ENCODE peak calls at places on chromosomes 6 and 20, in nine cellular contexts. P, I, Q, K, Y, M, G, F and B are unnamed samples.

GRCh38 chr20:49699200-49699992 is 14.3 kb downstream of the B4GALT5 start:
- DNase-seq in I (peak; percentile 57), F (peak; percentile 39), K (no peak), Y (no peak), P (no peak), M (no peak), Q (peak; percentile 74), G (no peak), B (no peak)

GRCh38 chr20:32635764-32636163 is 38.0 kb downstream of the C20orf203 start:
- DNase-seq in K (no peak), Y (no peak), F (no peak), G (no peak), P (no peak), M (no peak), I (no peak), Q (no peak), B (peak; percentile 51)

GRCh38 chr20:10769700-10770099 is 95.9 kb upstream of the JAG1 start:
- DNase-seq in M (no peak), Y (no peak), Q (no peak), G (no peak), P (no peak), K (no peak), I (peak; percentile 28), F (no peak), B (no peak)

GRCh38 chr6:46794068-46794467 is 879 bp downstream of the MEP1A start:
- DNase-seq in K (no peak), I (no peak), Y (no peak), M (no peak), Q (no peak), G (no peak), F (no peak), P (no peak), B (no peak)

GRCh38 chr20:44109951-44110361 is 77.0 kb downstream of the JPH2 start:
- DNase-seq in G (no peak), K (no peak), M (no peak), Q (no peak), I (no peak), F (peak; percentile 35), P (no peak), Y (peak; percentile 59), B (no peak)

GRCh38 chr20:41714030-41714429 is 95.9 kb upstream of the CHD6 start:
- DNase-seq in I (no peak), M (no peak), P (no peak), F (no peak), K (no peak), Y (no peak), G (no peak), Q (no peak), B (no peak)

GRCh38 chr20:62179162-62179504 is 3.7 kb upstream of the MTG2 start:
- DNase-seq in Y (no peak), I (no peak), P (no peak), Q (no peak), M (no peak), G (no peak), K (no peak), F (no peak), B (no peak)

GRCh38 chr20:25285091-25285647 is 37.3 kb downstream of the PYGB start:
- DNase-seq in F (no peak), Q (no peak), M (peak; percentile 52), I (no peak), P (no peak), K (no peak), G (no peak), Y (peak; percentile 26), B (peak; percentile 50)

GRCh38 chr6:125953502-125953875 is 3.1 kb upstream of the HINT3 start:
- DNase-seq in I (no peak), F (no peak), Y (peak; percentile 75), G (no peak), K (peak; percentile 74), P (no peak), Q (no peak), M (peak; percentile 69), B (peak; percentile 14)

GRCh38 chr6:139308936-139309603 is 17.3 kb upstream of the TXLNB start:
- DNase-seq in Q (no peak), I (no peak), P (no peak), F (no peak), M (no peak), K (peak; percentile 72), G (no peak), Y (no peak), B (no peak)

GRCh38 chr20:34971873-34972235 is 16.2 kb downstream of the MYH7B start:
- DNase-seq in I (no peak), P (no peak), G (no peak), M (no peak), F (no peak), Q (no peak), Y (no peak), K (no peak), B (no peak)

GRCh38 chr6:139613496-139613895 is 239.0 kb upstream of the CITED2 start:
- DNase-seq in I (no peak), Y (no peak), Q (no peak), P (no peak), F (no peak), M (no peak), K (no peak), G (no peak), B (no peak)

GRCh38 chr20:1119524-1119923 is 1.1 kb downstream of the PSMF1 start:
- DNase-seq in P (no peak), M (no peak), F (no peak), I (no peak), Q (no peak), Y (no peak), G (no peak), K (no peak), B (no peak)

GRCh38 chr6:12534454-12534853 is 182.1 kb upstream of the PHACTR1 start:
- DNase-seq in G (no peak), K (no peak), Y (no peak), Q (no peak), I (no peak), P (no peak), M (no peak), F (no peak), B (no peak)

GRCh38 chr20:25243416-25243979 is 4.4 kb upstream of the PYGB start:
- DNase-seq in I (no peak), P (no peak), K (no peak), F (no peak), M (no peak), Y (no peak), Q (no peak), G (no peak), B (no peak)

GRCh38 chr6:88669475-88669874 is 293.9 kb downstream of the RNGTT start:
- DNase-seq in M (no peak), Y (no peak), G (no peak), Q (no peak), P (no peak), I (no peak), K (no peak), F (no peak), B (no peak)

GRCh38 chr6:131322121-131322520 is 186.9 kb downstream of the AKAP7 start:
- DNase-seq in Y (no peak), Q (no peak), M (no peak), F (no peak), G (no peak), K (no peak), P (no peak), I (no peak), B (no peak)
- TF ChIP-seq CTCF in Y (no peak), Q (no peak), M (no peak), F (no peak), G (no peak), K (no peak), P (no peak), I (no peak), B (no peak)

GRCh38 chr6:53496100-53496499 is 48.8 kb downstream of the GCLC start:
- DNase-seq in P (no peak), G (no peak), F (no peak), I (no peak), K (no peak), Q (no peak), Y (no peak), M (no peak), B (no peak)

GRCh38 chr6:53494076-53494475 is 50.8 kb downstream of the GCLC start:
- DNase-seq in K (no peak), I (peak; percentile 16), M (no peak), G (no peak), Y (no peak), P (no peak), F (no peak), Q (no peak), B (no peak)

GRCh38 chr6:53493635-53494025 is 51.3 kb downstream of the GCLC start:
- DNase-seq in F (no peak), G (no peak), P (no peak), K (no peak), Y (no peak), I (no peak), M (no peak), Q (no peak), B (no peak)

GRCh38 chr6:53495496-53495895 is 49.4 kb downstream of the GCLC start:
- DNase-seq in Y (no peak), P (no peak), I (no peak), M (no peak), Q (no peak), F (no peak), G (no peak), K (no peak), B (no peak)

GRCh38 chr6:53492860-53493634 is 51.9 kb downstream of the GCLC start:
- DNase-seq in Y (peak; percentile 11), I (peak; percentile 74), Q (peak; percentile 74), K (peak; percentile 59), F (peak; percentile 35), M (peak; percentile 49), G (peak; percentile 30), P (peak; percentile 34), B (peak; percentile 59)
- TF ChIP-seq MAX in Y (no peak), I (no peak), Q (no peak), K (no peak), F (no peak), M (no peak), G (no peak), P (no peak), B (no peak)

DNA sequence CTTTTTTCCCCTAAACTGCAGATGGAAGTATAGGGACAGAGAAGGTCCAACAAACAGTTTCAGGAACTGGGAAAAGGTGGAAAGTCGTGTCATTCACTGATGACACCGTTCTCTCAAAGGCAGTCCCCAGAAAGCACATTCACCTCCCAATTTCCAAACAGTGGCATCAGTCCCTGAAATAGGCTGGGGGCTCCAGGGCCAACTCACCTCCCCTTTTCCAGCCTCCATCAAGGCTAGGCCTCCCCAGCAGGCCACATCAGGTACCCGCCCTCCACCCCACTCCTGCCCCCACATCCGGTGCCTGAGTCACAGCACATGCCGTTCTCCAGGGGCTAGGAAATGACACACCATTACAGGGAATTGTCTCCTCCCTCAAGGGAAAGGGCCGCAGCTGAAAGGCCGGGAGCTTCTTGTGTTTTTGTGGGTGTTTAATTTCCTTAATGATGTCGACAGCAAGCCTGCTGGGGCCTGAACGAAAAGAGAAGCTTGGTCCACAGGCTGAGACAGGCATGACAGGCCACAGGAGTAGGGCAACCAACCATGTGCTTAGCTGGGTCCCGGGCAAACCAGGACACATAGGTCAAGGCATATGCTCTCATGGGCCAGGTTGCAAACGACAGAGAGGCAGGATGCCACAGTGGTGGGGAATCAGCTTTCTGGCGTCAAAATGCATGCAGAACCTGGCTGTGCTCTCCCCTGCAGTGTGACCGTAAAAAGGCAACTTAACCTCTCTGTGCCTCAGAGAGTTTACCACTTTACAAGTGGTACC is 39.2 kb downstream of the ZMYND8 start:
- DNase-seq in Q (peak; percentile 82), P (peak; percentile 87), F (peak; percentile 89), K (peak; percentile 56), M (no peak), I (peak; percentile 97), Y (peak; percentile 26), G (no peak), B (peak; percentile 97)
- TF ChIP-seq CTCF in Q (no peak), P (no peak), F (no peak), K (no peak), M (no peak), I (no peak), Y (no peak), G (no peak), B (no peak)

GRCh38 chr6:156175433-156175832 is 601.7 kb upstream of the ARID1B start:
- DNase-seq in M (no peak), P (no peak), K (no peak), F (no peak), Q (no peak), I (no peak), Y (no peak), G (no peak), B (no peak)
- TF ChIP-seq MAX in M (no peak), P (no peak), K (no peak), F (no peak), Q (no peak), I (no peak), Y (no peak), G (no peak), B (no peak)